ENCODE peak calls at places on chromosomes 12 and 14, in eight cellular contexts. O, R, T, K, G, L, S and X are unnamed samples.

GRCh38 chr14:89621009-89621421 is 204.0 kb upstream of the FOXN3 start:
- DNase-seq in O (peak; percentile 71), R (no peak), T (no peak), K (no peak), G (no peak), L (no peak), S (no peak), X (no peak)

GRCh38 chr12:105721051-105721825 is 390.7 kb downstream of the C12orf75 start:
- DNase-seq in O (no peak), R (no peak), T (no peak), K (no peak), G (no peak), L (no peak), S (peak; percentile 59), X (no peak)

GRCh38 chr14:100108042-100108825 is 43.0 kb downstream of the EVL start:
- DNase-seq in O (peak; percentile 83), R (peak; percentile 98), T (peak; percentile 93), K (peak; percentile 88), G (peak; percentile 76), L (peak; percentile 61), S (peak; percentile 89), X (peak; percentile 86)

GRCh38 chr14:33740531-33740930 is 210.3 kb downstream of the EGLN3 start:
- DNase-seq in O (no peak), R (no peak), T (no peak), K (no peak), G (no peak), L (no peak), S (no peak), X (no peak)

GRCh38 chr12:92065018-92065499 is 80.6 kb downstream of the BTG1 start:
- DNase-seq in O (peak; percentile 38), R (no peak), T (no peak), K (peak; percentile 70), G (peak; percentile 27), L (peak; percentile 50), S (no peak), X (peak; percentile 26)

GRCh38 chr14:21506557-21506956 is 4.6 kb downstream of the METTL3 start:
- DNase-seq in O (no peak), R (no peak), T (no peak), K (no peak), G (no peak), L (no peak), S (no peak), X (no peak)

GRCh38 chr12:65970821-65971220 is 146.5 kb downstream of the HMGA2 start:
- DNase-seq in O (no peak), R (no peak), T (no peak), K (no peak), G (no peak), L (no peak), S (no peak), X (no peak)

GRCh38 chr14:93727039-93727740 is 61.1 kb downstream of the PRIMA1 start:
- DNase-seq in O (no peak), R (no peak), T (no peak), K (no peak), G (no peak), L (no peak), S (no peak), X (no peak)

GRCh38 chr12:32671930-32672785 is 6.9 kb upstream of the DNM1L start:
- DNase-seq in O (no peak), R (peak; percentile 79), T (peak; percentile 59), K (no peak), G (no peak), L (peak; percentile 32), S (peak; percentile 75), X (peak; percentile 75)

GRCh38 chr14:64878775-64879634 is 702 bp downstream of the SPTB start:
- DNase-seq in O (no peak), R (peak; percentile 78), T (peak; percentile 40), K (no peak), G (no peak), L (no peak), S (peak; percentile 37), X (peak; percentile 23)

GRCh38 chr12:52020539-52021336 is 14.0 kb downstream of the TAMALIN start:
- DNase-seq in O (peak; percentile 61), R (peak; percentile 97), T (peak; percentile 93), K (peak; percentile 78), G (no peak), L (no peak), S (peak; percentile 85), X (peak; percentile 80)

GRCh38 chr12:108570743-108571603 is 8.6 kb downstream of the ISCU start:
- DNase-seq in O (no peak), R (peak; percentile 52), T (no peak), K (no peak), G (no peak), L (no peak), S (peak; percentile 61), X (no peak)

GRCh38 chr14:34649344-34649743 is 19.4 kb upstream of the SNX6 start:
- DNase-seq in O (no peak), R (no peak), T (no peak), K (no peak), G (no peak), L (no peak), S (no peak), X (no peak)

GRCh38 chr12:12357697-12358476 is 1.0 kb downstream of the BORCS5 start:
- DNase-seq in O (peak; percentile 27), R (peak; percentile 42), T (no peak), K (no peak), G (no peak), L (no peak), S (no peak), X (no peak)

GRCh38 chr12:48023386-48023785 is 19.1 kb upstream of the COL2A1 start:
- DNase-seq in O (no peak), R (peak; percentile 89), T (no peak), K (no peak), G (no peak), L (no peak), S (peak; percentile 72), X (peak; percentile 33)

GRCh38 chr12:11768233-11768965 is 118.9 kb downstream of the ETV6 start:
- DNase-seq in O (no peak), R (peak; percentile 51), T (no peak), K (no peak), G (no peak), L (no peak), S (no peak), X (no peak)

GRCh38 chr12:31597066-31597465 is 6.1 kb upstream of the DENND5B start:
- DNase-seq in O (no peak), R (no peak), T (no peak), K (no peak), G (no peak), L (no peak), S (no peak), X (no peak)

GRCh38 chr12:104535383-104535782 is 78.6 kb downstream of the CHST11 start:
- DNase-seq in O (no peak), R (no peak), T (no peak), K (no peak), G (no peak), L (no peak), S (no peak), X (no peak)

GRCh38 chr12:98594050-98594853 is 766 bp downstream of the SLC25A3 start:
- DNase-seq in O (peak; percentile 20), R (peak; percentile 45), T (no peak), K (peak; percentile 77), G (no peak), L (peak; percentile 27), S (peak; percentile 56), X (peak; percentile 59)

GRCh38 chr12:121628037-121628436 is 1.7 kb downstream of the ORAI1 start:
- DNase-seq in O (no peak), R (no peak), T (no peak), K (no peak), G (no peak), L (no peak), S (no peak), X (peak; percentile 74)

GRCh38 chr12:100703868-100704267 is 90.7 kb upstream of the ANO4 start:
- DNase-seq in O (no peak), R (no peak), T (no peak), K (no peak), G (no peak), L (no peak), S (no peak), X (no peak)

GRCh38 chr14:47843236-47843635 is 167.8 kb upstream of the MDGA2 start:
- DNase-seq in O (no peak), R (no peak), T (no peak), K (no peak), G (no peak), L (no peak), S (no peak), X (no peak)
- H3K9me3 ChIP-seq in O (peaks cover 14% of the 10 kb centered on the region), R (no peaks in the 10 kb centered on the region), T (no peaks in the 10 kb centered on the region), K (no peaks in the 10 kb centered on the region), G (no peaks in the 10 kb centered on the region), L (no peaks in the 10 kb centered on the region), S (no peaks in the 10 kb centered on the region), X (no peaks in the 10 kb centered on the region)

DNA sequence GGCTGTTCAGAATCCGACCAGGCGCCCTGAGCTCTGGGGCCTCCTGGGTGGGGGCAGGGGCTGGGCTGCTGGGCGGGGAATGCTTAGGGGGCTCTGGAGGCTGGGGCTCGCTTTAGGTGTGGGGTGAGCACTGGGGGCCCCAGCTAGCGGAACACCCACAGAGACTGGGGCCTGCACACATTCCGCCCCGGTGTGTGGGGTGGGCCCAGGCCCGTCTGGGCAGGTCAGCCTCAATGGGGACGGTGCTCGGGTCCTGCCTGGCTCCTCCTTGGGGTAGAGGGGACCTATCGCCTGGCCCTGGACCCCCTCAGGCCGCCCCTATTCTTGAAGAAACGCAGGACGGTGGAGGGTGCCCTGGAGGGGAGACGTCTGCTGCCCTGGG is 364.8 kb downstream of the TMEM121 start:
- DNase-seq in O (no peak), R (peak; percentile 5), T (no peak), K (peak; percentile 56), G (peak; percentile 4), L (no peak), S (no peak), X (no peak)
- H3K9me3 ChIP-seq in O (no peaks in the 10 kb centered on the region), R (peaks cover 9% of the 10 kb centered on the region), T (peaks cover 70% of the 10 kb centered on the region), K (no peaks in the 10 kb centered on the region), G (no peaks in the 10 kb centered on the region), L (no peaks in the 10 kb centered on the region), S (no peaks in the 10 kb centered on the region), X (no peaks in the 10 kb centered on the region)

DNA sequence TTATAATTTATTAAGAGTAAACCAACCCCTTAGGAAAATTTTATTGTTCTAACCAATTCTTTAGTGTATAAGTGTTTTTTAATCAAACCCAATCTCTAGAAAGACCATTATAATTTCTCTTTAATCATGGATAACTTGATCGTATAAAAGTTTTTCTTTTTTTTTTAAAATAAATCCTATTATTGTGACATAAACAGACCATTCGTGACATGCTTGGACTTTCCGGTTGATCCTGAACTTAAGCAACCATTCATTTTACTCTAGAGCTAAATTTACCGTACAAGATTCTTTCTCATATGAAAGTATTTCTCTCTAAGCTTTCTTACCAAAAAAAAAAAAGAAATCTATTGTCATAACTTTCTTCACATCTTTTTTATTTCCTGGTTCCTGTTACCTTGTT is 32.6 kb upstream of the SLC38A4 start:
- DNase-seq in O (no peak), R (no peak), T (no peak), K (no peak), G (no peak), L (no peak), S (peak; percentile 16), X (no peak)
- H3K9me3 ChIP-seq in O (peaks cover 23% of the 10 kb centered on the region), R (peaks cover 55% of the 10 kb centered on the region), T (peaks cover 26% of the 10 kb centered on the region), K (no peaks in the 10 kb centered on the region), G (no peaks in the 10 kb centered on the region), L (no peaks in the 10 kb centered on the region), S (peaks cover 24% of the 10 kb centered on the region), X (peaks cover 25% of the 10 kb centered on the region)

DNA sequence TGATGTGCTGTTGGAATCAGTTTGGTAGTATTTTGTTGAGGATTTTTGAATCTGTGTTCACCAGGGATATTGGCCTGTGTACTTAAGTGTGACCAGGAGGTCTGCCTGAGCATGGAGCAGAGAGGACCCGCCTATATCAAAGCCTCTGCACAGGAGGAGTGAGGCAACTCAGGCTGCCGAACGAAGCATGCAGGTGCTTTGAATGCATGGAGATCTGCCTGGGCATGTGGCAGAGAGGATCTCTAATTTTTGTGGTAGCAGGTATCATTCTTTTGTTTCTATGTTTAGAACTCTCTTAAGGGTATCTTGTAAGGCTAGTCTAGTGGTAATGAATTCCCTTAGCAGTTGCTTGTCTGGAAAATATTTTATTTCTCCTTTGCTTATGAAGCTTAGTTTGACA is 26.9 kb downstream of the RAB3IP start:
- DNase-seq in O (no peak), R (no peak), T (no peak), K (no peak), G (no peak), L (no peak), S (no peak), X (no peak)
- H3K9me3 ChIP-seq in O (peaks cover 35% of the 10 kb centered on the region), R (peaks cover 84% of the 10 kb centered on the region), T (peaks cover 20% of the 10 kb centered on the region), K (peaks cover 4% of the 10 kb centered on the region), G (peaks cover 3% of the 10 kb centered on the region), L (no peaks in the 10 kb centered on the region), S (peaks cover 25% of the 10 kb centered on the region), X (peaks cover 8% of the 10 kb centered on the region)